ENCODE peak calls at places on chromosomes 13 and 19, in five cellular contexts. E is IMR-90, X is mucosa of descending colon, P is osteoblast, M is brain microvascular endothelial cell. H is an unnamed sample.

GRCh38 chr19:16518061-16518460 is 21.9 kb downstream of the C19orf44 start:
- DNase-seq in E (no peak), P (peak), X (no peak), M (no peak), H (no peak)

GRCh38 chr19:954672-955494 is 29.0 kb downstream of the ARID3A start:
- DNase-seq in X (no peak), M (no peak), E (no peak), P (no peak), H (no peak)

GRCh38 chr19:53992211-53992610 is 774 bp downstream of the CACNG6 start:
- DNase-seq in E (no peak), P (peak), M (no peak), X (no peak), H (no peak)

GRCh38 chr13:19713186-19713965 is 69.4 kb downstream of the PSPC1 start:
- DNase-seq in M (peak), E (peak), P (no peak), X (no peak), H (peak)

GRCh38 chr13:35514801-35515502 is 38.5 kb upstream of the MAB21L1 start:
- DNase-seq in X (no peak), E (no peak), P (no peak), M (no peak), H (no peak)

GRCh38 chr19:1074512-1075283 is 7.7 kb downstream of the ARHGAP45 start:
- DNase-seq in P (no peak), E (no peak), X (peak), M (no peak), H (no peak)

GRCh38 chr19:48010932-48011758 is 16.7 kb downstream of the ELSPBP1 start:
- DNase-seq in E (no peak), M (no peak), X (no peak), P (no peak), H (no peak)

GRCh38 chr13:113022391-113023216 is 53.6 kb downstream of the MCF2L start:
- DNase-seq in M (no peak), E (no peak), X (no peak), P (no peak), H (no peak)

GRCh38 chr13:78121459-78122348 is 203.1 kb upstream of the EDNRB start:
- DNase-seq in X (no peak), P (no peak), M (peak), E (peak), H (peak)

GRCh38 chr13:81383441-81383840 is 1042.5 kb upstream of the SPRY2 start:
- DNase-seq in X (no peak), M (no peak), E (no peak), P (no peak), H (no peak)

GRCh38 chr13:93066187-93066586 is 160.4 kb upstream of the GPC6 start:
- DNase-seq in M (peak), X (no peak), E (peak), P (peak), H (no peak)

GRCh38 chr19:55091955-55092354 is 16.3 kb downstream of the EPS8L1 start:
- DNase-seq in M (no peak), P (no peak), X (no peak), E (no peak), H (no peak)

GRCh38 chr19:33763661-33764343 is 32.9 kb upstream of the KCTD15 start:
- DNase-seq in M (no peak), P (peak), X (no peak), E (no peak), H (no peak)

GRCh38 chr19:31263317-31263716 is 85.9 kb downstream of the TSHZ3 start:
- DNase-seq in E (no peak), M (no peak), X (no peak), P (no peak), H (no peak)

GRCh38 chr13:33322474-33322827 is 36.9 kb upstream of the STARD13 start:
- DNase-seq in X (no peak), E (peak), P (no peak), M (peak), H (peak)

GRCh38 chr19:35552534-35553384 is 7.3 kb downstream of the TMEM147 start:
- DNase-seq in P (peak), X (peak), M (no peak), E (no peak), H (no peak)

GRCh38 chr13:60158321-60158801 is 5.4 kb downstream of the DIAPH3 start:
- DNase-seq in E (no peak), X (no peak), M (no peak), P (peak), H (no peak)

GRCh38 chr19:1038995-1039645 is 787 bp upstream of the ABCA7 start:
- DNase-seq in M (no peak), P (no peak), X (peak), E (peak), H (no peak)

GRCh38 chr19:50975766-50976165 is 6.4 kb upstream of the KLK6 start:
- DNase-seq in M (no peak), P (no peak), E (no peak), X (no peak), H (no peak)

GRCh38 chr13:72561791-72562190 is 165.6 kb downstream of the MZT1 start:
- DNase-seq in P (no peak), X (no peak), E (no peak), M (no peak), H (no peak)

GRCh38 chr13:78972561-78972960 is 313.6 kb upstream of the OBI1 start:
- DNase-seq in E (no peak), M (no peak), X (no peak), P (no peak), H (no peak)

GRCh38 chr19:28640506-28640905 is 572.4 kb downstream of the UQCRFS1 start:
- DNase-seq in X (no peak), M (no peak), P (peak), E (no peak), H (no peak)

GRCh38 chr13:99758465-99759162 is 213.0 kb downstream of the ZIC5 start:
- DNase-seq in E (no peak), P (no peak), M (no peak), X (no peak), H (no peak)

GRCh38 chr19:28977826-28978225 is 235.1 kb downstream of the UQCRFS1 start:
- DNase-seq in X (no peak), M (no peak), E (no peak), P (no peak), H (no peak)

GRCh38 chr19:49492573-49493411 is 3.4 kb upstream of the RPS11 start:
- DNase-seq in M (no peak), X (no peak), P (peak), E (peak), H (no peak)

GRCh38 chr19:12774588-12775555 is at the start of gene HOOK2:
- DNase-seq in P (peak), M (no peak), X (peak), E (no peak), H (no peak)

GRCh38 chr19:16739546-16739945 is 19.9 kb downstream of the NWD1 start:
- DNase-seq in M (peak), P (no peak), X (no peak), E (no peak), H (no peak)

GRCh38 chr13:106498571-106498970 is 36.9 kb downstream of the EFNB2 start:
- DNase-seq in X (no peak), P (no peak), M (no peak), E (no peak), H (no peak)

GRCh38 chr19:14361824-14362223 is 19.4 kb upstream of the ADGRE5 start:
- DNase-seq in E (no peak), X (no peak), M (no peak), P (no peak), H (no peak)

GRCh38 chr19:2574971-2575630 is 99.2 kb downstream of the GADD45B start:
- DNase-seq in M (no peak), P (no peak), E (no peak), X (peak), H (no peak)

GRCh38 chr13:46961719-46962118 is 64.9 kb upstream of the HTR2A start:
- DNase-seq in M (peak), P (peak), X (no peak), E (peak), H (peak)

GRCh38 chr13:97653741-97654140 is 219.8 kb downstream of the RAP2A start:
- DNase-seq in M (no peak), X (no peak), P (no peak), E (peak), H (peak)

DNA sequence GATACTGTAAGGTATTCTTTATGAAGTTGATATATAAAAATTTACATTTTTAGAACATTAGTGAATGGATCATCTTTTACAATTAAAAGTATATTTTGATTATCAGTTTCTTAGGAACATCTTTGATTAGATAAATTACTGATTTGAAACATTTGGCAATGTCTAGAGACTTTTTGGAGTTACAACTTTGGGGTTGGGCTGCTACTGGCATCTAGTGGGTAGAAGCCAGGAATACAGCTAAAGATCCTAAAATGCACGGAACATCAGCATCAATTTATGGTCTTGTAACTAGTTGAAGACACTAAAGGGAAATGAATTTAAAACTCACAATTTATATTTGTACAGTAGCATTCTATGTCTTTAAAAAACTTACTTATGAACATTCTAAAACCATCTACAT is 19.9 kb downstream of the POMP start:
- DNase-seq in M (no peak), E (no peak), P (no peak), X (no peak), H (no peak)
- TF ChIP-seq CTCF in M (peak), E (peak), P (peak), X (no peak), H (peak)

GRCh38 chr19:46298477-46299003 is 1.7 kb downstream of the HIF3A start:
- DNase-seq in X (no peak), P (peak), M (no peak), E (no peak), H (no peak)
- TF ChIP-seq CTCF in X (no peak), P (no peak), M (no peak), E (no peak), H (no peak)

GRCh38 chr13:31012285-31013024 is 80.0 kb downstream of the TEX26 start:
- DNase-seq in M (peak), X (no peak), E (peak), P (peak), H (peak)
- TF ChIP-seq CTCF in M (peak), X (no peak), E (peak), P (peak), H (peak)

GRCh38 chr13:111319521-111319920 is 921 bp upstream of the TEX29 start:
- DNase-seq in M (no peak), X (no peak), P (no peak), E (no peak), H (no peak)
- TF ChIP-seq CTCF in M (no peak), X (no peak), P (no peak), E (no peak), H (no peak)

GRCh38 chr19:8557637-8558238 is 19.5 kb downstream of the MYO1F start:
- DNase-seq in P (peak), M (no peak), X (no peak), E (no peak), H (no peak)

GRCh38 chr19:8558325-8558724 is 18.9 kb downstream of the MYO1F start:
- DNase-seq in P (no peak), M (no peak), X (no peak), E (no peak), H (no peak)

GRCh38 chr19:8566855-8567254 is 10.4 kb downstream of the MYO1F start:
- DNase-seq in E (no peak), P (peak), X (no peak), M (no peak), H (no peak)

DNA sequence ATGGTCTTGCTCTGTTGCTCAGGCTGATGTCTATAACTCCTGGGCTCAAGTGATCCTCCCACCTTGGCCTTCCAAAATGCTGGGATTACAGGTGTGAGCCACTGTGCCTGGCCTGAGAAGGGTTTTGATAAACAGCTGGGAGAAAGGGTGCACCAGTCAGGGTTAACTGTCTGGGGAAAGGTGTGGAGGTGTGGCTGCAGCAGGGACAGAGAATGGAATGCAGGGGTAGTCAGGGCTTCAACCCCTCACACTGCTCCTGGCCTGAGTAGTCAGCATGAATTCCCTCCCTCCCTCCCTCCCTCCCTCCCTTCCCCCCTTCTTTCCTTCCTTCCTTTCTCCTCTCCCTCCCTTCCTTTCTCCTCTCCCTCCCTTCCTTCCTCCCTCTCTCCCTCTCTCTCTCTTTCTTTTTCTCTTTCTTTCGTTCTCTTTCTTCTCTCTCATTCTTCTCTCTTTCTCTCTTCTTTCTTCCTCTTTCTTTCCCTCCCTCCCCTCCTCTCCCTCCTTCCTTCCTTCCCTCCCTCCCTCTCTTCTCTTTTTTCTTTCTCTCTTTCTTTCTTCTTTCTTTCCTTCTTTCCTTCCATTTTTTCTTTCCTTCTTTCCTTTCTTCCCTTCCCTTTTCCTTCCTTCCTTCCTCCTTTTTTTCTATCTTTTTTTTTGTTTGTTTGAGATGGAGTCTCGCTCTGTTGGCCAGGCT is 16.0 kb downstream of the MYO1F start:
- DNase-seq in E (no peak), P (no peak), M (no peak), X (no peak), H (no peak)
- TF ChIP-seq CTCF in E (no peak), P (no peak), M (no peak), X (no peak), H (no peak)